ENCODE peak calls at places on chromosomes 12 and 14, in four cellular contexts. N, H, K and L are unnamed samples.

GRCh38 chr12:39772708-39773665 is 153.4 kb upstream of the ABCD2 start:
- DNase-seq in N (no peak), H (no peak), K (no peak), L (no peak)

GRCh38 chr12:67720383-67720856 is 71.9 kb downstream of the DYRK2 start:
- DNase-seq in N (no peak), H (no peak), K (no peak), L (no peak)

GRCh38 chr12:122368361-122369073 is 54.0 kb downstream of the CLIP1 start:
- DNase-seq in N (no peak), H (no peak), K (no peak), L (no peak)

GRCh38 chr12:100859063-100859627 is 64.6 kb downstream of the ANO4 start:
- DNase-seq in N (no peak), H (no peak), K (no peak), L (no peak)

GRCh38 chr14:105165134-105165704 is 3.4 kb downstream of the JAG2 start:
- DNase-seq in N (no peak), H (no peak), K (no peak), L (no peak)

GRCh38 chr14:71322660-71323250 is 415.5 kb downstream of the PCNX1 start:
- DNase-seq in N (no peak), H (no peak), K (no peak), L (peak)

GRCh38 chr14:98259881-98260280 is 1012.1 kb downstream of the BCL11B start:
- DNase-seq in N (no peak), H (no peak), K (no peak), L (no peak)

GRCh38 chr12:116631619-116632018 is 72.4 kb downstream of the MAP1LC3B2 start:
- DNase-seq in N (no peak), H (no peak), K (no peak), L (no peak)

GRCh38 chr12:49233842-49234526 is 30.9 kb upstream of the TUBA1C start:
- DNase-seq in N (peak), H (no peak), K (no peak), L (peak)

GRCh38 chr14:36852853-36853634 is 191.4 kb downstream of the PAX9 start:
- DNase-seq in N (no peak), H (no peak), K (no peak), L (no peak)

GRCh38 chr12:56282030-56282429 is 15.3 kb downstream of the COQ10A start:
- DNase-seq in N (no peak), H (no peak), K (no peak), L (no peak)

GRCh38 chr14:58717821-58718220 is 80.1 kb downstream of the DACT1 start:
- DNase-seq in N (no peak), H (no peak), K (no peak), L (no peak)

GRCh38 chr14:75220097-75220496 is 43.7 kb upstream of the TMED10 start:
- DNase-seq in N (no peak), H (no peak), K (no peak), L (no peak)

GRCh38 chr12:53950441-53950781 is 4.3 kb upstream of the HOXC12 start:
- DNase-seq in N (no peak), H (no peak), K (no peak), L (no peak)

GRCh38 chr12:47813491-47814196 is 6.1 kb downstream of the HDAC7 start:
- DNase-seq in N (no peak), H (peak), K (no peak), L (no peak)

GRCh38 chr12:66956300-66956699 is 277.4 kb upstream of the GRIP1 start:
- DNase-seq in N (no peak), H (no peak), K (no peak), L (no peak)

GRCh38 chr12:54052745-54053624 is 650 bp upstream of the HOXC4 start:
- DNase-seq in N (no peak), H (peak), K (no peak), L (peak)

GRCh38 chr12:79547735-79548347 is 142.9 kb downstream of the PAWR start:
- DNase-seq in N (peak), H (peak), K (no peak), L (peak)

GRCh38 chr12:121238604-121239334 is 28.8 kb downstream of the P2RX4 start:
- DNase-seq in N (no peak), H (peak), K (no peak), L (no peak)

GRCh38 chr14:69101331-69101826 is 51.5 kb downstream of the DCAF5 start:
- DNase-seq in N (no peak), H (no peak), K (no peak), L (no peak)

GRCh38 chr14:80117876-80118275 is 93.4 kb downstream of the DIO2 start:
- DNase-seq in N (no peak), H (no peak), K (no peak), L (no peak)

GRCh38 chr14:68547305-68548193 is 245.3 kb downstream of the ZFP36L1 start:
- DNase-seq in N (no peak), H (no peak), K (no peak), L (no peak)

GRCh38 chr12:123543541-123543940 is 10.0 kb upstream of the RILPL1 start:
- DNase-seq in N (no peak), H (no peak), K (no peak), L (no peak)

GRCh38 chr12:124655317-124656213 is 88.2 kb upstream of the NCOR2 start:
- DNase-seq in N (no peak), H (peak), K (no peak), L (no peak)

GRCh38 chr12:18224745-18225144 is 36.6 kb upstream of the PIK3C2G start:
- DNase-seq in N (no peak), H (no peak), K (no peak), L (no peak)

GRCh38 chr12:68762691-68763090 is 16.7 kb downstream of the SLC35E3 start:
- DNase-seq in N (no peak), H (no peak), K (no peak), L (no peak)

GRCh38 chr14:95215094-95215493 is 57.8 kb upstream of the DICER1 start:
- DNase-seq in N (no peak), H (no peak), K (no peak), L (no peak)

GRCh38 chr14:92971601-92972180 is 48.7 kb downstream of the CHGA start:
- DNase-seq in N (no peak), H (no peak), K (no peak), L (no peak)

GRCh38 chr12:72274926-72275325 is 2.8 kb downstream of the TRHDE start:
- DNase-seq in N (no peak), H (no peak), K (no peak), L (no peak)

GRCh38 chr12:87931764-87932163 is 97.4 kb downstream of the C12orf50 start:
- DNase-seq in N (no peak), H (no peak), K (no peak), L (no peak)

GRCh38 chr14:76352639-76353281 is 23.2 kb upstream of the ESRRB start:
- DNase-seq in N (peak), H (peak), K (peak), L (peak)

GRCh38 chr12:98743362-98743953 is 98.4 kb downstream of the APAF1 start:
- DNase-seq in N (peak), H (peak), K (no peak), L (peak)

GRCh38 chr12:107127482-107128185 is 34.3 kb upstream of the CRY1 start:
- DNase-seq in N (no peak), H (no peak), K (no peak), L (no peak)

GRCh38 chr14:99175331-99176155 is 96.5 kb downstream of the BCL11B start:
- DNase-seq in N (no peak), H (no peak), K (no peak), L (no peak)

GRCh38 chr14:39974036-39974435 is 541.8 kb upstream of the FBXO33 start:
- DNase-seq in N (no peak), H (no peak), K (no peak), L (no peak)

GRCh38 chr14:92564361-92565039 is 50.9 kb downstream of the RIN3 start:
- DNase-seq in N (no peak), H (no peak), K (no peak), L (no peak)

GRCh38 chr14:75274899-75275569 is 3.6 kb upstream of the FOS start:
- DNase-seq in N (no peak), H (no peak), K (no peak), L (peak)